ENCODE peak calls at places on chromosome 4, in six cellular contexts. C, L, F, B, J and H are unnamed samples.

GRCh38 chr4:151401739-151402138 is 7.2 kb upstream of the FHIP1A start:
- DNase-seq in C (no peak), L (no peak), F (no peak), B (no peak), J (no peak), H (no peak)

GRCh38 chr4:156547891-156548290 is 423.7 kb downstream of the PDGFC start:
- DNase-seq in C (no peak), L (no peak), F (no peak), B (no peak), J (peak; percentile 47), H (no peak)

GRCh38 chr4:181870326-181870725 is 372.9 kb upstream of the TENM3 start:
- DNase-seq in C (no peak), L (peak; percentile 64), F (no peak), B (no peak), J (no peak), H (no peak)

GRCh38 chr4:3702084-3702521 is 64.1 kb upstream of the ADRA2C start:
- DNase-seq in C (no peak), L (no peak), F (no peak), B (no peak), J (no peak), H (no peak)

GRCh38 chr4:118947095-118947494 is 58.4 kb downstream of the SYNPO2 start:
- DNase-seq in C (no peak), L (no peak), F (no peak), B (no peak), J (no peak), H (no peak)

GRCh38 chr4:145867416-145867815 is 71.2 kb downstream of the ZNF827 start:
- DNase-seq in C (no peak), L (no peak), F (no peak), B (no peak), J (no peak), H (no peak)

GRCh38 chr4:102503301-102503746 is 2.2 kb downstream of the NFKB1 start:
- DNase-seq in C (no peak), L (no peak), F (no peak), B (no peak), J (no peak), H (no peak)

GRCh38 chr4:121711263-121712000 is 14.7 kb upstream of the ANXA5 start:
- DNase-seq in C (peak; percentile 34), L (peak; percentile 96), F (peak; percentile 89), B (no peak), J (peak; percentile 99), H (no peak)

GRCh38 chr4:17780461-17781071 is 855 bp downstream of the FAM184B start:
- DNase-seq in C (no peak), L (no peak), F (no peak), B (no peak), J (peak; percentile 67), H (no peak)

GRCh38 chr4:14929669-14930068 is 72.6 kb upstream of the CPEB2 start:
- DNase-seq in C (no peak), L (no peak), F (no peak), B (no peak), J (no peak), H (no peak)

GRCh38 chr4:15479089-15479912 is 9.6 kb downstream of the CC2D2A start:
- DNase-seq in C (no peak), L (peak; percentile 94), F (peak; percentile 37), B (no peak), J (peak; percentile 92), H (peak; percentile 19)

GRCh38 chr4:173420324-173420752 is 21.4 kb upstream of the SCRG1 start:
- DNase-seq in C (no peak), L (peak; percentile 61), F (no peak), B (no peak), J (peak; percentile 52), H (no peak)

GRCh38 chr4:154626793-154627484 is 14.5 kb upstream of the FGG start:
- DNase-seq in C (peak; percentile 65), L (peak; percentile 43), F (no peak), B (peak; percentile 2), J (peak; percentile 54), H (no peak)

GRCh38 chr4:23373269-23373668 is 516.6 kb downstream of the PPARGC1A start:
- DNase-seq in C (no peak), L (no peak), F (no peak), B (no peak), J (no peak), H (peak; percentile 70)

GRCh38 chr4:141020801-141021261 is 112.4 kb downstream of the RNF150 start:
- DNase-seq in C (no peak), L (peak; percentile 55), F (no peak), B (no peak), J (peak; percentile 37), H (no peak)

GRCh38 chr4:90852232-90852631 is 725.0 kb downstream of the CCSER1 start:
- DNase-seq in C (no peak), L (no peak), F (no peak), B (no peak), J (no peak), H (no peak)

GRCh38 chr4:41050840-41051775 is 163.2 kb downstream of the APBB2 start:
- DNase-seq in C (no peak), L (no peak), F (no peak), B (no peak), J (peak; percentile 4), H (no peak)

GRCh38 chr4:151409470-151410313 is 716 bp downstream of the FHIP1A start:
- DNase-seq in C (no peak), L (no peak), F (no peak), B (no peak), J (no peak), H (no peak)